ENCODE peak calls at places on chromosome 16, in nine cellular contexts. Z is H9, V is left ventricle myocardium inferior, Y is cardiac muscle cell, U is upper lobe of right lung, B is ovary, G is PC-3, D is prostate gland, C is lung. H is an unnamed sample.

GRCh38 chr16:67653131-67654068 is 6.7 kb downstream of the ACD start:
- DNase-seq in C (no peak), Z (no peak), B (peak; percentile 48), Y (peak; percentile 21), U (no peak), D (no peak), G (no peak), V (no peak), H (no peak)

GRCh38 chr16:17277981-17278381 is 192.8 kb downstream of the XYLT1 start:
- DNase-seq in D (peak; percentile 53), Y (peak; percentile 25), B (peak; percentile 48), Z (peak; percentile 67), V (no peak), U (no peak), G (no peak), C (no peak), H (no peak)

GRCh38 chr16:67525176-67525860 is 3.3 kb upstream of the RIPOR1 start:
- DNase-seq in V (no peak), Y (peak; percentile 22), G (no peak), C (no peak), U (no peak), B (no peak), D (no peak), Z (no peak), H (no peak)

GRCh38 chr16:28149016-28149888 is 62.5 kb downstream of the XPO6 start:
- DNase-seq in C (no peak), G (no peak), B (no peak), Y (peak; percentile 15), V (no peak), D (no peak), U (no peak), Z (no peak), H (no peak)

GRCh38 chr16:50842589-50842988 is 100.7 kb downstream of the CYLD start:
- DNase-seq in C (no peak), D (no peak), B (no peak), V (no peak), Y (no peak), U (no peak), G (no peak), Z (peak; percentile 8), H (no peak)

GRCh38 chr16:57911711-57912110 is 59.2 kb downstream of the CNGB1 start:
- DNase-seq in U (no peak), V (no peak), D (no peak), Y (no peak), C (no peak), B (no peak), G (no peak), Z (peak; percentile 50), H (no peak)

GRCh38 chr16:62738631-62739030 is 702.4 kb upstream of the CDH8 start:
- DNase-seq in V (no peak), G (no peak), B (no peak), Z (no peak), D (no peak), C (no peak), Y (no peak), U (no peak), H (no peak)

GRCh38 chr16:4561565-4561964 is 5.4 kb downstream of the C16orf96 start:
- DNase-seq in Z (no peak), V (no peak), B (no peak), Y (no peak), U (no peak), C (no peak), G (no peak), D (no peak), H (no peak)

GRCh38 chr16:24537474-24538337 is 1.7 kb upstream of the RBBP6 start:
- DNase-seq in C (no peak), G (no peak), Y (no peak), D (no peak), U (no peak), V (no peak), Z (no peak), B (no peak), H (no peak)

DNA sequence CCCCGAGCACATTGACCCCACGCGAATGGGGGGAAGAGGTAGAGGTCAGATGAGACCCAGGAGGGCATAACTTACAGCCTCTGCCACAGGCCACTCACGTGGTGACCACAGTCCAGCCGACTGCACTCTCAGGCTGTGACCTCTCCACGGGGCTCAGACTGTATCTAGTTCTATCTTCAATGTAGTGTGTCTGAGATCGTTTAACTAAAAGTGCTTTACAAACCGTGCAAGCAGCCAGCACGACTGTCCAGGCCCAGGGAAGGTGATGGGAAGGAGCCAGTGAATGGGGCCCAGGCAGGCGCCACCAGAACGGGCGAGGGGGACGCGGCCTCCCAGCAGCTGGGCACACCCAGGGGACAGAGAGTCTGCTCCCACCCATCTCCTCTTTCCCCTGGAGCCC is 108.6 kb downstream of the ANKRD11 start:
- DNase-seq in Z (no peak), C (no peak), Y (no peak), V (no peak), G (no peak), B (no peak), D (no peak), U (no peak), H (no peak)
- H3K4me1 ChIP-seq in Z (no peaks in the 10 kb centered on the region), C (peaks cover 38% of the 10 kb centered on the region), Y (peaks cover 50% of the 10 kb centered on the region), V (peaks cover 100% of the 10 kb centered on the region), G (peaks cover 16% of the 10 kb centered on the region), B (peaks cover 22% of the 10 kb centered on the region), D (peaks cover 6% of the 10 kb centered on the region), U (peaks cover 31% of the 10 kb centered on the region), H (no peaks in the 10 kb centered on the region)

GRCh38 chr16:75244844-75245758 is 6.3 kb downstream of the BCAR1 start:
- DNase-seq in C (peak; percentile 65), B (peak; percentile 83), V (peak; percentile 84), Y (peak; percentile 98), Z (peak; percentile 95), G (peak; percentile 94), U (peak; percentile 90), D (peak; percentile 68), H (no peak)
- H3K4me1 ChIP-seq in C (peaks cover 56% of the 10 kb centered on the region), B (peaks cover 33% of the 10 kb centered on the region), V (peaks cover 100% of the 10 kb centered on the region), Y (peaks cover 45% of the 10 kb centered on the region), Z (peaks cover 2% of the 10 kb centered on the region), G (peaks cover 63% of the 10 kb centered on the region), U (peaks cover 68% of the 10 kb centered on the region), D (peaks cover 33% of the 10 kb centered on the region), H (no peaks in the 10 kb centered on the region)

GRCh38 chr16:85008267-85008666 is 3.1 kb downstream of the ZDHHC7 start:
- DNase-seq in Y (no peak), D (no peak), C (no peak), U (no peak), V (no peak), G (no peak), Z (no peak), B (no peak), H (no peak)
- H3K4me1 ChIP-seq in Y (peaks cover 39% of the 10 kb centered on the region), D (peaks cover 6% of the 10 kb centered on the region), C (peaks cover 28% of the 10 kb centered on the region), U (peaks cover 76% of the 10 kb centered on the region), V (peaks cover 87% of the 10 kb centered on the region), G (peaks cover 29% of the 10 kb centered on the region), Z (peaks cover 3% of the 10 kb centered on the region), B (peaks cover 21% of the 10 kb centered on the region), H (peaks cover 11% of the 10 kb centered on the region)

GRCh38 chr16:11203111-11203623 is 52.8 kb downstream of the SOCS1 start:
- DNase-seq in C (no peak), G (no peak), D (no peak), Z (no peak), Y (no peak), V (no peak), U (no peak), B (no peak), H (no peak)
- H3K4me1 ChIP-seq in C (peaks cover 13% of the 10 kb centered on the region), G (peaks cover 35% of the 10 kb centered on the region), D (no peaks in the 10 kb centered on the region), Z (no peaks in the 10 kb centered on the region), Y (no peaks in the 10 kb centered on the region), V (peaks cover 14% of the 10 kb centered on the region), U (peaks cover 14% of the 10 kb centered on the region), B (no peaks in the 10 kb centered on the region), H (peaks cover 6% of the 10 kb centered on the region)

GRCh38 chr16:53769787-53770186 is 65.8 kb downstream of the FTO start:
- DNase-seq in Z (no peak), U (no peak), B (no peak), D (no peak), V (no peak), G (no peak), Y (no peak), C (no peak), H (no peak)

GRCh38 chr16:53770641-53771040 is 66.7 kb downstream of the FTO start:
- DNase-seq in Z (no peak), G (peak; percentile 23), C (no peak), V (no peak), B (no peak), Y (no peak), U (no peak), D (no peak), H (no peak)

GRCh38 chr16:53768593-53768992 is 64.6 kb downstream of the FTO start:
- DNase-seq in D (peak; percentile 11), Z (no peak), C (peak; percentile 37), U (no peak), Y (peak; percentile 93), B (no peak), G (peak; percentile 90), V (no peak), H (peak; percentile 54)

GRCh38 chr16:53768167-53768566 is 64.2 kb downstream of the FTO start:
- DNase-seq in G (peak; percentile 48), C (no peak), D (no peak), Y (peak; percentile 51), U (no peak), V (no peak), B (no peak), Z (no peak), H (no peak)

DNA sequence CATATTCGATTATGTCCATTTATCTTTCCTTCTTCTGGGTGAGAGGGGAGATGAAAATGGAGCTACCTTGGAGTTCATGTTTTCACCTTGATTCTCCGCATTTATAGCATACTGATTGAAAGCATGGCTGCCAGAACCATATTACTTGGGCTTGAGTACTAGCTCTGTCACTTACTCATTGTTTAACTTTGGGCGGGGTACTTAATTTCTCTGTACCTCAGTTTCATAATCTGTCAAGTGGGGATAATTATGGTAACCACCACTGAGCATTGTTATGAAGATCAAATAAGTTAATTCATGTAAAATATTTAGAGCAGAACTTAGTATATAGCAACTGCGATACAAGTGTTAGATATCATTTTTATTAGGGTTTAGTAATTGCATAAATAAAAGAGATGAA is 65.2 kb downstream of the FTO start:
- DNase-seq in Y (no peak), U (no peak), G (peak; percentile 3), C (no peak), V (no peak), D (no peak), Z (no peak), B (no peak), H (no peak)
- H3K4me1 ChIP-seq in Y (peaks cover 55% of the 10 kb centered on the region), U (peaks cover 53% of the 10 kb centered on the region), G (peaks cover 53% of the 10 kb centered on the region), C (no peaks in the 10 kb centered on the region), V (peaks cover 68% of the 10 kb centered on the region), D (no peaks in the 10 kb centered on the region), Z (no peaks in the 10 kb centered on the region), B (peaks cover 9% of the 10 kb centered on the region), H (peaks cover 29% of the 10 kb centered on the region)

H was measured in HAP-1.